ENCODE peak calls at places on chromosome 11, in four cellular contexts. N is H1, P is K562, H is HepG2. A is an unnamed sample.

GRCh38 chr11:11010624-11011127 is 152.8 kb upstream of the ZBED5 start:
- DNase-seq in N (no peak), P (peak), H (peak), A (peak)

GRCh38 chr11:75289919-75290318 is 49.3 kb downstream of the TPBGL start:
- DNase-seq in H (no peak), P (no peak), N (no peak), A (no peak)

GRCh38 chr11:128503231-128503991 is 83.9 kb downstream of the ETS1 start:
- DNase-seq in N (no peak), P (no peak), H (no peak), A (no peak)

GRCh38 chr11:10413268-10413667 is 41.8 kb upstream of the AMPD3 start:
- DNase-seq in P (peak), H (peak), N (no peak), A (no peak)

GRCh38 chr11:116109228-116109627 is 605.0 kb upstream of the CADM1 start:
- DNase-seq in H (no peak), P (peak), N (no peak), A (peak)

GRCh38 chr11:134516529-134516928 is 104.5 kb upstream of the B3GAT1 start:
- DNase-seq in N (no peak), P (no peak), H (no peak), A (no peak)

GRCh38 chr11:83449338-83449913 is 163.3 kb upstream of the CCDC90B start:
- DNase-seq in H (no peak), N (no peak), P (no peak), A (no peak)

GRCh38 chr11:68297052-68297378 is 15.4 kb upstream of the LRP5 start:
- DNase-seq in H (no peak), P (no peak), N (no peak), A (no peak)

GRCh38 chr11:119615003-119615878 is 113.8 kb downstream of the NECTIN1 start:
- DNase-seq in H (peak), N (no peak), P (no peak), A (peak)

DNA sequence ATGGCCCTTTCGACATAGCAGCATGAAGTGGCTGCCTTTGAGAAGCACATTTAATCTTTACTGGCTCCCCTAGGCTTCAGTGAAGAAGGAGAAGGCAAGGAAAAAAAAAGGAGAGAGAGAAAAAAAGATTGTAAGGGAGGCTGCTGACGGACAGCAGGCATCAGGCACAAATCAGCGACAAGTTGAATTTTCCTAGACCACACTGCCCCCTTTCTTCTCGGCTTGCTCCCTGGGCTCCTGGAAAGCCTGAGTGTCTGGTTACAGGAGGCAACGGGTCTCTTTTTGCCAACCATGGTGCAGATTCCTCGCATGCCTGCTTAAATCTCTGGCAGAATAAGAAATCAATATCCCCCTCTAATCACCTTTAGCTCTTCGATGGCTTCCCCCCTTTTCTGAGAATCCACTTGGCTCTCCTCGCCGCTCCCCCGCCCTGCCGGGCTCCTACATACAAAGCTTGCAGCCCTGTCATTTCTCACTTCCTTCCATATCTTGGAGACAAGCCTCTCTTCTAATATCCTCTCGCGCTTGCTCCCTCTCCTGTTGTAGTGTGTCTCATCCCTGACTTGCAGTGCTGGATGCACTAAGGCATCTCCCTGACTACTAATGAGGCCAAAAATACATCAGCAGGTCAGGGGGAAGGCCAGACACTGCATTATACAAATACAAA is 14.3 kb downstream of the BLID start:
- DNase-seq in H (peak), N (peak), P (no peak), A (no peak)
- TF ChIP-seq RNF2 in H (no peak), N (no peak), P (no peak), A (no peak)

GRCh38 chr11:70338594-70338993 is 59.7 kb upstream of the CTTN start:
- DNase-seq in P (no peak), H (no peak), N (no peak), A (no peak)

GRCh38 chr11:70339066-70339465 is 59.3 kb upstream of the CTTN start:
- DNase-seq in N (no peak), H (no peak), P (no peak), A (no peak)

GRCh38 chr11:70343631-70344030 is 54.7 kb upstream of the CTTN start:
- DNase-seq in H (no peak), P (no peak), N (no peak), A (no peak)

GRCh38 chr11:70341881-70342429 is 56.4 kb upstream of the CTTN start:
- DNase-seq in P (no peak), N (no peak), H (no peak), A (no peak)
- TF ChIP-seq RNF2 in P (no peak), N (no peak), H (no peak), A (no peak)

GRCh38 chr11:65304110-65304509 is 10.6 kb upstream of the CDC42EP2 start:
- DNase-seq in P (no peak), H (no peak), N (no peak), A (no peak)

GRCh38 chr11:65300621-65301290 is 13.9 kb upstream of the CDC42EP2 start:
- DNase-seq in P (no peak), H (no peak), N (no peak), A (no peak)

GRCh38 chr11:65303542-65303941 is 11.1 kb upstream of the CDC42EP2 start:
- DNase-seq in P (no peak), N (no peak), H (no peak), A (no peak)

GRCh38 chr11:65304613-65305012 is 10.1 kb upstream of the CDC42EP2 start:
- DNase-seq in H (no peak), N (no peak), P (no peak), A (no peak)

GRCh38 chr11:65301491-65302329 is 13.0 kb upstream of the CDC42EP2 start:
- DNase-seq in N (peak), H (no peak), P (peak), A (no peak)
- TF ChIP-seq RNF2 in N (no peak), H (no peak), P (no peak), A (no peak)

GRCh38 chr11:19742595-19743292 is 30.1 kb downstream of the NAV2 start:
- DNase-seq in P (peak), N (peak), H (peak), A (peak)
- TF ChIP-seq RNF2 in P (no peak), N (no peak), H (no peak), A (no peak)

GRCh38 chr11:71463331-71464211 is 10.6 kb downstream of the NADSYN1 start:
- DNase-seq in N (no peak), P (no peak), H (no peak), A (no peak)
- TF ChIP-seq RNF2 in N (no peak), P (no peak), H (no peak), A (no peak)

GRCh38 chr11:66082936-66083698 is 13.0 kb downstream of the PACS1 start:
- DNase-seq in H (peak), P (peak), N (no peak), A (no peak)
- TF ChIP-seq RNF2 in H (no peak), P (no peak), N (no peak), A (no peak)